ENCODE peak calls at places on chromosomes 2 and 18, in eight cellular contexts. E is tibial nerve, N is heart left ventricle, X is endothelial cell of umbilical vein, T is esophagus muscularis mucosa, G is K562, H is breast epithelium, F is body of pancreas. D is an unnamed sample.

GRCh38 chr2:234770081-234770506 is 181.7 kb upstream of the SH3BP4 start:
- DNase-seq in E (no peak), T (no peak), N (no peak), F (no peak), G (no peak), X (no peak), H (no peak), D (no peak)

GRCh38 chr2:37585295-37585908 is 86.0 kb downstream of the CDC42EP3 start:
- DNase-seq in F (peak), X (peak), T (no peak), N (no peak), E (no peak), H (no peak), G (no peak), D (no peak)

GRCh38 chr18:33761363-33761762 is 183.3 kb downstream of the ASXL3 start:
- DNase-seq in G (no peak), F (no peak), E (peak), X (peak), H (no peak), N (no peak), T (no peak), D (no peak)

GRCh38 chr2:198371902-198372611 is 567.7 kb downstream of the PLCL1 start:
- DNase-seq in F (no peak), X (no peak), N (no peak), T (no peak), G (no peak), H (no peak), E (no peak), D (peak)

GRCh38 chr2:219446101-219446504 is 11.5 kb downstream of the SPEG start:
- DNase-seq in N (no peak), T (no peak), F (peak), H (no peak), E (no peak), X (peak), G (no peak), D (peak)

GRCh38 chr2:206054952-206055351 is 31.0 kb downstream of the INO80D start:
- DNase-seq in E (no peak), F (no peak), T (no peak), H (no peak), X (peak), G (no peak), N (no peak), D (no peak)

GRCh38 chr18:33369711-33370449 is 70.6 kb downstream of the CCDC178 start:
- DNase-seq in H (no peak), N (no peak), X (no peak), E (no peak), T (no peak), G (no peak), F (peak), D (no peak)

GRCh38 chr2:32168513-32168912 is 2.8 kb downstream of the SLC30A6 start:
- DNase-seq in E (no peak), G (peak), H (no peak), X (no peak), N (no peak), F (no peak), T (no peak), D (no peak)

GRCh38 chr2:184113691-184114403 is 484.5 kb upstream of the ZNF804A start:
- DNase-seq in E (no peak), H (no peak), N (no peak), T (no peak), G (no peak), F (no peak), X (peak), D (no peak)

GRCh38 chr2:160494243-160494642 is 636 bp upstream of the RBMS1 start:
- DNase-seq in G (no peak), E (no peak), F (no peak), N (peak), T (no peak), X (peak), H (no peak), D (no peak)

GRCh38 chr18:389658-390357 is 110.7 kb downstream of the COLEC12 start:
- DNase-seq in E (no peak), F (no peak), N (no peak), T (no peak), H (no peak), X (no peak), G (no peak), D (no peak)

GRCh38 chr18:23203891-23204432 is 68.7 kb downstream of the CABLES1 start:
- DNase-seq in F (no peak), E (no peak), N (no peak), H (no peak), X (no peak), T (no peak), G (no peak), D (no peak)

GRCh38 chr18:10041180-10041579 is 127.4 kb downstream of the VAPA start:
- DNase-seq in F (peak), X (peak), E (peak), H (no peak), G (no peak), T (peak), N (no peak), D (no peak)

GRCh38 chr2:152335016-152335850 is at the start of gene FMNL2:
- DNase-seq in N (peak), G (peak), F (peak), E (peak), T (peak), X (peak), H (peak), D (peak)

GRCh38 chr2:42918671-42919335 is 126.4 kb upstream of the HAAO start:
- DNase-seq in N (no peak), T (no peak), X (no peak), G (no peak), H (no peak), F (no peak), E (no peak), D (no peak)

GRCh38 chr2:208304695-208305094 is 38.6 kb downstream of the PIKFYVE start:
- DNase-seq in X (no peak), T (no peak), N (no peak), G (no peak), E (no peak), H (no peak), F (no peak), D (no peak)

GRCh38 chr2:229419158-229419557 is 148.1 kb upstream of the PID1 start:
- DNase-seq in G (no peak), T (no peak), F (no peak), H (no peak), E (no peak), X (no peak), N (no peak), D (no peak)

GRCh38 chr2:1136071-1136470 is 185.4 kb downstream of the SNTG2 start:
- DNase-seq in T (no peak), G (peak), N (no peak), F (no peak), X (no peak), E (no peak), H (no peak), D (no peak)

GRCh38 chr2:136005462-136006205 is 20.2 kb upstream of the DARS1 start:
- DNase-seq in T (no peak), H (no peak), F (no peak), X (no peak), N (no peak), G (no peak), E (no peak), D (no peak)

GRCh38 chr2:136135924-136136906 is 18.3 kb upstream of the CXCR4 start:
- DNase-seq in H (peak), G (no peak), N (no peak), F (no peak), T (no peak), X (no peak), E (peak), D (no peak)

GRCh38 chr2:54657664-54658083 is 65.8 kb upstream of the EML6 start:
- DNase-seq in X (peak), G (peak), F (peak), H (peak), E (peak), T (no peak), N (peak), D (peak)

GRCh38 chr2:27050281-27050995 is 1.0 kb upstream of the AGBL5 start:
- DNase-seq in T (peak), X (peak), G (peak), F (peak), E (peak), H (peak), N (peak), D (peak)
- TF ChIP-seq POLR2A in T (peak), X (peak), G (peak), F (peak), E (no peak), H (no peak), N (no peak), D (peak)

GRCh38 chr2:120343433-120344105 is 2.4 kb upstream of the INHBB start:
- DNase-seq in F (peak), N (peak), T (peak), X (peak), G (peak), E (peak), H (peak), D (peak)
- TF ChIP-seq POLR2A in F (no peak), N (no peak), T (no peak), X (no peak), G (no peak), E (no peak), H (no peak), D (no peak)

GRCh38 chr2:216932113-216932512 is 72.2 kb upstream of the TNP1 start:
- DNase-seq in H (no peak), X (no peak), F (no peak), E (no peak), N (no peak), G (no peak), T (no peak), D (no peak)
- TF ChIP-seq POLR2A in H (no peak), X (no peak), F (no peak), E (no peak), N (no peak), G (peak), T (no peak), D (no peak)

DNA sequence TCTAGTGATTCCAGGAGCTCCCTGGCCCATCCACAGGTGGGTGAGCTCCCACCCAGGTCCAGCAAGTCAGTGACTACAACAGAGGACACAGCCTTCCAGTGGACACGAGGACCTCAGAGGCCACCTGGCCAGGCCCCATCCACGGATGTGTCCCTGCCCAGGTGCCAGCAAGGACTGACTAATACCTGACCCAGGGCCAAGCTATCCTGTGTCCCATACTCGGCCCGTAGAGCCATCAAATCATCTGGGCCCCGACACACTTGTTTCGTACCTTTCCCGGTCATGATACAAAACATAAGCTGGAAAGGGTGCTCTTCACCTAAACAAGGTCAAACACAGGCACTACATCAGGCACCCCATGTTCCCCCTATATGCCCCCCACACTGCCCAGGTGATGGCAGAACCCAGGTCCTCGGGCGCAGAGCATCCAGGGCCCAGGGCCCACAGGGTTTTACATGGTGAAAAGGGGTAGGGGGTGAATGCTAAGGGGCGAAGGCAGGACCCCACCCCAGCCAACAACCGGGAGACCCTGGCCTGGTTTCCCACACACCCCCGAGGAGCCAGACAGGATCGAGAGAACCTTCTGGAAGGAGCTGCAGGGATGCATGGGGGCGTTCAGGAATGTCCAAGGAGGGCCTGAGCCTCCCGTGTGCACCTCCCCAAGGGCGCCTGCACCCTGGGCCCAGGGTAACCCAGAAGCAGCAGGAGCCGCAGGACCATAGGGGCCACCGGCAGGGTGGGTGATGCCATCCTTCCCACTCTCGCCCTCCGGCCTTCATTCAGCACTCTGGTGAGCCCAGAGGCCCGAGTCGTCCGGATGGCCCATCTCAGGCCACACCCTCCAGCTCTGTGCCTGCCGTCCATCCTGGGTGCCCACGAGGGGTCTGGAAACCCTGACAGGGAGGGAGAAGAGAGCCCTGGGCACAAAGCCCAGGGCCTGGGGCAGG is 94.3 kb downstream of the HDAC4 start:
- DNase-seq in F (no peak), X (no peak), T (no peak), G (no peak), H (no peak), N (no peak), E (no peak), D (no peak)
- TF ChIP-seq POLR2A in F (no peak), X (no peak), T (no peak), G (no peak), H (no peak), N (no peak), E (no peak), D (no peak)